ENCODE peak calls at places on chromosomes 7 and 10, in nine cellular contexts. M is HL-60; A is WTC11; I is stimulated activated CD4-positive, alpha-beta T cell treated with anti-CD3 and anti-CD28 coated beads, Interleukin-4, amount 100 ng/mL, for 48 hours; C is neural crest cell; W is KBM-7; H is OCI-LY7; V is T-cell; U is anterior cingulate cortex. X is an unnamed sample.

GRCh38 chr10:36634916-36635315 is 490.5 kb upstream of the ANKRD30A start:
- DNase-seq in C (no peak), I (no peak), H (no peak), W (no peak), A (no peak), U (no peak), M (no peak), V (no peak), X (no peak)

GRCh38 chr10:63247771-63248170 is 114.6 kb downstream of the NRBF2 start:
- DNase-seq in U (no peak), H (no peak), I (no peak), V (no peak), W (no peak), M (no peak), A (no peak), C (no peak), X (no peak)

GRCh38 chr7:105011771-105012502 is 2.1 kb upstream of the KMT2E start:
- DNase-seq in I (peak), V (peak), M (no peak), H (peak), W (no peak), C (no peak), U (no peak), A (no peak), X (no peak)

GRCh38 chr7:24135003-24135817 is 148.8 kb upstream of the NPY start:
- DNase-seq in M (no peak), I (no peak), W (peak), V (no peak), U (no peak), H (no peak), A (no peak), C (no peak), X (no peak)

GRCh38 chr7:4842302-4843064 is 19.3 kb downstream of the PAPOLB start:
- DNase-seq in C (no peak), H (no peak), I (no peak), M (no peak), W (no peak), A (no peak), V (no peak), U (no peak), X (no peak)

GRCh38 chr10:124220547-124220946 is 127.1 kb upstream of the CHST15 start:
- DNase-seq in U (no peak), A (no peak), V (no peak), W (no peak), H (no peak), M (no peak), C (no peak), I (no peak), X (no peak)

GRCh38 chr10:90742189-90742588 is 115.7 kb downstream of the HTR7 start:
- DNase-seq in V (no peak), W (no peak), U (no peak), H (no peak), C (no peak), A (no peak), M (no peak), I (no peak), X (peak)

GRCh38 chr7:117323585-117323876 is 673 bp upstream of the WNT2 start:
- DNase-seq in C (no peak), H (no peak), V (no peak), M (no peak), W (no peak), A (peak), U (no peak), I (no peak), X (no peak)

GRCh38 chr10:95758351-95759025 is 2.5 kb downstream of the ENTPD1 start:
- DNase-seq in U (no peak), I (no peak), W (no peak), C (no peak), H (peak), M (no peak), V (no peak), A (no peak), X (peak)

X was measured in fibroblast of gingiva.